ENCODE peak calls at places on chromosomes 11 and 22, in nine cellular contexts. R is AG09319, X is cerebellum, B is SK-N-SH, U is HCT116, S is endothelial cell of umbilical vein, D is upper lobe of right lung, O is ACHN, Y is ELF-1. M is an unnamed sample.

GRCh38 chr22:50507421-50507990 is at the start of gene LMF2:
- DNase-seq in R (no peak), U (no peak), B (peak), O (peak), Y (peak), D (peak), S (peak), X (no peak), M (peak)

GRCh38 chr22:36966851-36967535 is 52.3 kb downstream of the TST start:
- DNase-seq in Y (no peak), U (no peak), R (no peak), O (no peak), B (no peak), D (no peak), S (no peak), X (no peak), M (no peak)

GRCh38 chr11:118913411-118914125 is 12.2 kb downstream of the BCL9L start:
- DNase-seq in U (no peak), D (no peak), S (no peak), O (no peak), Y (no peak), B (no peak), X (no peak), R (no peak), M (no peak)

GRCh38 chr11:20156876-20157613 is 3.2 kb downstream of the DBX1 start:
- DNase-seq in O (no peak), S (no peak), D (no peak), Y (peak), B (no peak), R (no peak), X (no peak), U (no peak), M (peak)

GRCh38 chr11:72470386-72470785 is 36.1 kb upstream of the CLPB start:
- DNase-seq in R (no peak), B (no peak), X (no peak), U (no peak), Y (no peak), S (no peak), O (no peak), D (no peak), M (no peak)

GRCh38 chr11:44708063-44708462 is 18.7 kb upstream of the TSPAN18 start:
- DNase-seq in B (no peak), Y (no peak), R (no peak), D (no peak), O (no peak), X (no peak), U (no peak), S (no peak), M (no peak)

GRCh38 chr22:29359469-29359868 is 28.9 kb downstream of the AP1B1 start:
- DNase-seq in X (peak), R (peak), D (no peak), S (peak), U (peak), Y (peak), B (peak), O (peak), M (peak)

GRCh38 chr11:1870721-1871466 is 18.0 kb downstream of the LSP1 start:
- DNase-seq in B (no peak), Y (peak), R (no peak), O (no peak), D (peak), X (peak), S (no peak), U (no peak), M (peak)

GRCh38 chr22:24466831-24467249 is 28.3 kb upstream of the UPB1 start:
- DNase-seq in Y (no peak), O (peak), X (no peak), B (no peak), U (peak), S (peak), R (no peak), D (no peak), M (no peak)

GRCh38 chr22:26576026-26576680 is 13.8 kb downstream of the TPST2 start:
- DNase-seq in R (no peak), X (no peak), B (no peak), U (no peak), D (no peak), Y (no peak), O (no peak), S (peak), M (no peak)